ENCODE peak calls at places on chromosomes 7 and 10, in six cellular contexts. J, X, C, Y, G and L are unnamed samples.

GRCh38 chr7:26105206-26105605 is 46.8 kb upstream of the NFE2L3 start:
- DNase-seq in C (no peak), G (no peak), J (no peak), Y (no peak), X (no peak), L (no peak)

GRCh38 chr10:122279725-122280141 is 8.6 kb downstream of the BTBD16 start:
- DNase-seq in G (peak; percentile 54), J (peak; percentile 43), Y (peak; percentile 25), C (no peak), X (no peak), L (no peak)

GRCh38 chr7:53768191-53768590 is 732.8 kb downstream of the POM121L12 start:
- DNase-seq in J (no peak), G (no peak), X (no peak), Y (no peak), C (no peak), L (no peak)

GRCh38 chr10:48459270-48460147 is 145.4 kb downstream of the ARHGAP22 start:
- DNase-seq in X (no peak), Y (no peak), G (no peak), J (no peak), C (no peak), L (no peak)

GRCh38 chr7:64736575-64736974 is 57.7 kb upstream of the ZNF138 start:
- DNase-seq in X (no peak), J (no peak), G (no peak), Y (no peak), C (no peak), L (no peak)

GRCh38 chr10:44752451-44753441 is 158.4 kb upstream of the TMEM72 start:
- DNase-seq in J (no peak), X (no peak), Y (no peak), G (no peak), C (no peak), L (no peak)

GRCh38 chr7:50710441-50711154 is 72.1 kb downstream of the GRB10 start:
- DNase-seq in C (no peak), Y (no peak), G (no peak), X (no peak), J (no peak), L (no peak)

GRCh38 chr10:13319166-13319565 is 19.3 kb upstream of the PHYH start:
- DNase-seq in G (no peak), Y (no peak), X (no peak), J (no peak), C (no peak), L (no peak)

GRCh38 chr7:92332782-92333181 is 87.0 kb downstream of the ANKIB1 start:
- DNase-seq in C (no peak), J (no peak), X (no peak), G (no peak), Y (no peak), L (no peak)

DNA sequence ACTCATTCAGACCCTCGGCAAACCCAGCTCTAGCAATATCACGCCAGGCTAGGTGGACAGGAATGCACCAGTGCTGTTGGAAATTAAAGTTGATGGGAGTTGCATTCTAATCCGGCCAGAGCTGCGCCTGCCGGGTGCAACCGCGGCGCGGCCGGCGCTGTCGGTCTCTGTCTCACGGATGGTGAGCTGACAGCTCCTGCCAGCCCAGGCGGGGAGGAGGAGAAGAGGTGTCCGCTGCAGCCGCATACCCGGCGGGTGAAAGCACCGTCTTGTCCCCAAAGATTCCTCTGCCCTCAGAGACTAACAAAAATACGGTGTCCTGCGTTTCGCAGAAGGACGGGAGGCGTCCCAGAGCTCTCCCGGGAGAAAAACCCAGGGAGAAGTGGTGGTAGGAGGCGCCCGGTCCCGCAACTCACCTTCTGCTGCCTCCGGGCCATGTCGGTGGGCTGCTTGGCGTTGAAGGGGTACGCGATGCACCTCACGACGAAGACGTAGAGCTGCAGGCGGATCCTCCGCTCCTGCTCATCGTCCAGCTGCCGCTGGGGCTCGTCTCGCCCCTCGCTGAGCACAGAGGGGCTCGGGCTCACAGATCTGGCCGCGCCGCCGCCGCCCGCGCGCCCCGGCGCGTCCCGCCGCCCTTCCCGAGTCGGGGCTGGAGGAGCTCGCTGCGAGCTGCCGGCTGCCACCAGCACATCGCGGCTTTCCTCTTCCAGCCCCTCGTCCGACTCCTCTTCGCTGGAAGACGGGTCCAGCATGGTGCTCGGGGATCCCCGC is 490 bp downstream of the CADPS2 start:
- DNase-seq in Y (peak; percentile 10), G (peak; percentile 34), C (no peak), J (peak; percentile 79), X (peak; percentile 19), L (no peak)
- TF ChIP-seq TAF1 in Y (no peak), G (no peak), C (peak; percentile 38), J (no peak), X (no peak), L (no peak)

DNA sequence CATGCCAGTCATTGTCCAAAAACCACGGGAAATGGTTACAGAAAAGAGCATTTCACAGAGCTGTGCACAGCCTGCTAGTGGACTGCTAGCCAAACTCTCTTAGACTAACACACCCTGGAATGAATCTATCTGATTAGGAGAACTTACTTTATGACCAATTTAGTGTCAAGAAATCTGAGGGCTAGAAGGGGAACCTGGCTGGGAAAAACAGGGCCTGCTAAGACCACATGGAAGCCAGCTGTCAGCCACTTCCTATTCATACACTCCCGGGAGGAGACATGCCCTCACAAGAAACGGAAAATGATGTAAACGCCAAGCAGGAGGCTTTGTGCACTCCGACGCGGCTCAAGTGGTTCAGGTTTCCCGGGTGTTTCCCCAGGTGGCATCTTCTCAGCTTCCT is 54.8 kb downstream of the MPP7 start:
- DNase-seq in Y (no peak), J (no peak), C (no peak), X (no peak), G (no peak), L (no peak)
- TF ChIP-seq TAF1 in Y (no peak), J (no peak), C (no peak), X (no peak), G (no peak), L (no peak)

DNA sequence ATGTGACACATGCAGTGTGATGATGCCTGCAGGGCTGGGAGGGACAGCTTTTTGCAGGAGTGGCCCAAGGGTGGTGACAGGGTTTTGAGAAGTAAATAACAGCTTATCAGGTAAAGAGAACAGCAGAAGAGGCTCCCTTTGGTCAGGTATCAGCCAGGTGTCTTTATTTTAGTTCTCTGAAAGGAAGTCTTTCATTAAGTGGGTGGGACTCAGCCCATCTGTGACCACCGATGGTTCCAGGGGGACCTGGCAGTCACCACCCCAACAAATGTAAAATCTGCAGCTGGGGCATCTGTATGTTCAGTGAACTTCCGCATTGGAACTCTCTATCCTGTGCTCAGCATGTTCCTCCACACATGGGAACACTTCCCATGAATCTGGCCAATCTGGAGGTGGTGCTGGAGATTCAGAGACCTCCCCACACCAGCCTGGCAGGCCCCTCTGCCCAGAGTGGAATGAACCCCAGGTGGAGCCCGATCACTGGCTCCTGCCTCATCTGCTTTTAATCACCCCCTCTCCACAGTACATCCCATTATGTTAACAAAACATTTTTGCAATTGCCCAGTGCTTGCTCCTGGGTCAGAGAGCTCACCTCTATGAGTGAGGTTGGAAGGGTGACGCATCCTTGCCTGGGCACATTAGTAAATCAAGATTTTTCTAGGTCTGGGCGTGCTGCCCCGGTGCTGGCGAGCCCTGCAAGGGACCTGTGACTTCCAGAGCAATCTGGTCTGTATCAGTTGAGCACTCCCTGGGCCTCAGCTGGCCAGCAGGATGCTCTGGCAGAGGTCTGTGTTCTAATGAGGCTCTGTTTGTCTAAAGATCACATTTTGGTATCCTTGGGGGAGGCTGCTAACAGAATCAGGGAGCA is 140.4 kb upstream of the GDF10 start:
- DNase-seq in C (no peak), Y (no peak), J (peak; percentile 39), X (no peak), G (no peak), L (no peak)
- TF ChIP-seq TAF1 in C (no peak), Y (no peak), J (no peak), X (no peak), G (no peak), L (no peak)

DNA sequence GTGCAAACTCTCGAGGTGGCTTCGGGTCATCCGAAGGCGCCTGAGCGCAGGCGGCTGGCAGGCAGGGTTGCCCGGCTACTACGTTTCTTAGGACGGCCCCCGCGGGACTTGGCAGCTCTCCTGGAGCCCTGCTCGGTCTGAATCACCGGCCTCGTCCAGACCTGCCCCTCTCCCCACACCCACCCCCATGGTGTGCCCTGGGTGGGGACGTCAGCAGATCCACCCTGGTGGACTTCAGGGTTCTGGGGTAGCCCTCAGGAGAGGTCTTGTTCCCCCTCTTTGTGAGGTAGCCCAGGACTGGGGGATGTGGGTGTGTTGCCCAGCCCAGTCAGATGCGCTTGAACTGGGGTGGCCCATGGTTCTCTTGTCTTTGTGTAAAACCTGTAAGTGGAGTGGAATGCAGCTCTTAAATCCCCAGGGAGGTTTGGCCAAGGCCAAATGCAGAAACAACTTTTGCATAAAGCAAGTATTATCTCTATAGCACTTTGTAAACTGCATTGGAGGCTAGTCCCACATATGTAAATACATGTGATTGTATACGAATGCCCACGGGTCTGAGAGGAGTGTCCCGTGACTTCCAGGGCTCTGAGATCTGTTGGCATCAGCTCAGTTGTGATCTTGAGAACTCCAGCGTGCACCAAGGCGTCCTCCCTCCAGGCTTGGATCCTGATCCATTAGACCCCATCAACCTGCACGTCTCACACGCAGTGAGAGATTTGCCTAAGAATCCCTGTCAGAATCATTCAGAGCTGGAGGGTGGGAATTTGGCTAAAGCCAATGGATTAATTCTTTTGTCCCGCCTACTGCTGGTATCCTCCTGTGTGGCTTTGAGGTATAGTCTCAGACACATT is 1.8 kb downstream of the PFKFB3 start:
- DNase-seq in G (no peak), X (no peak), J (peak; percentile 54), Y (no peak), C (no peak), L (no peak)
- TF ChIP-seq TAF1 in G (no peak), X (no peak), J (no peak), Y (no peak), C (no peak), L (no peak)